ENCODE peak calls at places on chromosomes 2 and 18, in six cellular contexts. P, K, A, M, N and W are unnamed samples. For H3K27me3, the result is how much of the 10 kb centered on the place peaks cover.

GRCh38 chr2:150643106-150643730 is 155.8 kb upstream of the RND3 start:
- DNase-seq in K (no peak), P (peak), N (peak), A (no peak), M (no peak), W (no peak)

GRCh38 chr2:95530734-95531133 is 46.2 kb upstream of the TRIM43B start:
- DNase-seq in P (peak), M (no peak), A (peak), K (no peak), N (peak), W (peak)

GRCh38 chr2:9029721-9030120 is 26.2 kb upstream of the MBOAT2 start:
- DNase-seq in K (no peak), P (no peak), N (no peak), A (no peak), M (no peak), W (no peak)

GRCh38 chr2:239266779-239267410 is 133.9 kb downstream of the HDAC4 start:
- DNase-seq in A (no peak), M (no peak), N (no peak), K (peak), P (no peak), W (peak)

GRCh38 chr18:76567835-76568445 is 72.9 kb upstream of the ZNF516 start:
- DNase-seq in N (no peak), K (no peak), A (no peak), P (no peak), M (no peak), W (no peak)

GRCh38 chr2:98502556-98503335 is 58.1 kb downstream of the INPP4A start:
- DNase-seq in M (peak), P (peak), K (no peak), A (peak), N (peak), W (no peak)

GRCh38 chr2:101803945-101804696 is 106.6 kb downstream of the MAP4K4 start:
- DNase-seq in N (peak), M (no peak), P (no peak), K (no peak), A (no peak), W (no peak)

GRCh38 chr2:235095569-235095968 is 143.8 kb downstream of the SH3BP4 start:
- DNase-seq in K (no peak), M (no peak), N (peak), P (peak), A (no peak), W (no peak)

GRCh38 chr2:231648579-231649174 is 56.0 kb downstream of the TEX44 start:
- DNase-seq in K (peak), A (peak), N (peak), M (peak), P (peak), W (peak)

GRCh38 chr2:47017541-47017940 is 101.9 kb upstream of the MCFD2 start:
- DNase-seq in N (no peak), K (no peak), A (no peak), M (no peak), P (no peak), W (peak)

GRCh38 chr2:120440521-120441350 is 94.8 kb downstream of the INHBB start:
- DNase-seq in M (no peak), N (no peak), K (no peak), A (no peak), P (no peak), W (peak)
- H3K27me3 ChIP-seq in M (under half), N (under half), K (under half), A (under half), P (half or more), W (under half)

GRCh38 chr2:108620656-108621055 is 86.4 kb downstream of the LIMS1 start:
- DNase-seq in P (no peak), A (no peak), N (no peak), M (no peak), K (no peak), W (no peak)
- H3K4me2 ChIP-seq in P (no peak), A (peak), N (no peak), M (no peak), K (no peak), W (no peak)

GRCh38 chr2:196499686-196500085 is 139.8 kb upstream of the CCDC150 start:
- DNase-seq in P (no peak), A (no peak), N (no peak), K (no peak), M (no peak), W (no peak)
- H3K27me3 ChIP-seq in P (under half), A (under half), N (under half), K (under half), M (under half), W (under half)

GRCh38 chr18:29164020-29164706 is 987.2 kb upstream of the CDH2 start:
- DNase-seq in P (peak), A (peak), N (peak), M (peak), K (no peak), W (peak)
- H3K4me2 ChIP-seq in P (peak), A (peak), N (peak), M (no peak), K (no peak), W (peak)

GRCh38 chr2:20673686-20674308 is 6.9 kb downstream of the GDF7 start:
- DNase-seq in A (no peak), N (no peak), P (no peak), M (no peak), K (no peak), W (peak)
- H3K27me3 ChIP-seq in A (under half), N (under half), P (under half), M (under half), K (under half), W (half or more)

GRCh38 chr2:62461707-62462106 is 44.3 kb downstream of the TMEM17 start:
- DNase-seq in M (no peak), K (no peak), N (peak), P (peak), A (peak), W (peak)
- H3K4me2 ChIP-seq in M (no peak), K (no peak), N (no peak), P (no peak), A (no peak), W (peak)

GRCh38 chr18:79533146-79533545 is 137.4 kb downstream of the NFATC1 start:
- DNase-seq in P (no peak), M (no peak), N (no peak), A (no peak), K (no peak), W (no peak)
- H3K27me3 ChIP-seq in P (under half), M (under half), N (under half), A (under half), K (under half), W (under half)

DNA sequence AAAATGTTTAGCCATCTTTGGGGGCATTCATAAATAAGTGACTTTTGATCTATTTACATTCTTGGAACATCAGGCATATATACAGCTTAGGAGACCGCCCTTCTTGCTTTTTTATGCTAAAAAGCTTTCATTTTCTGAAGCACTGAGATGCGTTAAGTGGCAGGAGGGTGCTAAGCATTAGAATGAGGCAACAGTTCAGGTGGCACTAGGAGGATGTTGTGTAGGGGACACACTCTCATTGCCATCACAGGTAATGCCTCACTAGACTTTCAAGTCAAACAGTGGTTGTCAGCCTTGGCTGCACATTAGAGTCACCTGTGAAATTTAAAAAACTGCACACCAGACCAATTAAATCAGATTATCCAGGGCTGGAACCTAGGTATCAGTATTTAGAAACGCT is 39.1 kb downstream of the EHBP1 start:
- DNase-seq in K (no peak), P (no peak), M (no peak), N (no peak), A (no peak), W (no peak)
- H3K4me2 ChIP-seq in K (no peak), P (no peak), M (no peak), N (no peak), A (no peak), W (no peak)

GRCh38 chr18:5632041-5632440 is 88.2 kb upstream of the EPB41L3 start:
- DNase-seq in M (no peak), K (no peak), P (no peak), N (no peak), A (no peak), W (no peak)
- H3K27me3 ChIP-seq in M (under half), K (under half), P (under half), N (under half), A (under half), W (under half)